ENCODE peak calls at places on chromosome 17, in six cellular contexts. W is neuronal stem cell, J is RPMI7951, L is DMS153, R is SHP77 treated with DMSO at 0.1 percent for 48 hours, T is ELF-1. O is an unnamed sample.

GRCh38 chr17:37725601-37726146 is 19.2 kb downstream of the HNF1B start:
- DNase-seq in R (no peak), T (no peak), J (no peak), L (no peak), W (no peak), O (peak)

GRCh38 chr17:17822189-17822978 is 14.4 kb downstream of the SREBF1 start:
- DNase-seq in R (no peak), L (no peak), J (peak), T (no peak), W (no peak), O (no peak)

GRCh38 chr17:79160980-79161621 is 86.5 kb downstream of the ENGASE start:
- DNase-seq in J (peak), L (peak), T (peak), R (no peak), W (no peak), O (no peak)

GRCh38 chr17:68048996-68049395 is 13.5 kb downstream of the KPNA2 start:
- DNase-seq in R (no peak), W (no peak), L (no peak), T (peak), J (peak), O (no peak)

GRCh38 chr17:59406808-59407381 is 75.4 kb downstream of the YPEL2 start:
- DNase-seq in L (peak), W (no peak), R (no peak), J (peak), T (peak), O (peak)

GRCh38 chr17:47693667-47694017 is 319 bp upstream of the TBKBP1 start:
- DNase-seq in T (peak), L (no peak), J (no peak), R (no peak), W (no peak), O (no peak)

GRCh38 chr17:29066053-29066452 is 23.1 kb downstream of the PIPOX start:
- DNase-seq in W (no peak), R (no peak), J (no peak), T (no peak), L (no peak), O (no peak)

GRCh38 chr17:54968954-54969400 is 412 bp downstream of the STXBP4 start:
- DNase-seq in T (no peak), J (peak), R (no peak), W (no peak), L (no peak), O (no peak)

GRCh38 chr17:75878174-75878998 is at the start of gene TRIM47:
- DNase-seq in T (peak), R (peak), J (peak), L (no peak), W (no peak), O (peak)

GRCh38 chr17:31565652-31566051 is 174.2 kb downstream of the RAB11FIP4 start:
- DNase-seq in L (no peak), R (no peak), W (no peak), T (no peak), J (no peak), O (no peak)

GRCh38 chr17:36544049-36544319 is 735 bp upstream of the GGNBP2 start:
- DNase-seq in T (peak), L (no peak), J (peak), W (peak), R (peak), O (peak)

GRCh38 chr17:78433780-78434335 is 55.4 kb downstream of the PGS1 start:
- DNase-seq in R (no peak), W (no peak), J (no peak), T (no peak), L (no peak), O (no peak)

GRCh38 chr17:77420804-77421634 is 280.2 kb downstream of the SEC14L1 start:
- DNase-seq in L (peak), T (peak), J (peak), R (peak), W (no peak), O (peak)

GRCh38 chr17:33106525-33107162 is 115.0 kb downstream of the SPACA3 start:
- DNase-seq in W (no peak), J (no peak), L (no peak), T (no peak), R (no peak), O (no peak)

GRCh38 chr17:16652847-16653366 is 743 bp downstream of the ZNF624 start:
- DNase-seq in J (no peak), W (no peak), L (no peak), T (no peak), R (peak), O (no peak)

GRCh38 chr17:32723310-32723955 is 153.5 kb downstream of the MYO1D start:
- DNase-seq in L (no peak), J (no peak), R (no peak), W (no peak), T (no peak), O (no peak)